ENCODE peak calls at places on chromosomes 4 and X, in four cellular contexts. L is tibial artery, P is cardiac fibroblast, A is AG10803. D is an unnamed sample.

GRCh38 chr4:117971406-117971805 is 62.9 kb upstream of the NDST3 start:
- DNase-seq in L (no peak), P (no peak), A (peak; percentile 9), D (peak; percentile 55)

GRCh38 chr4:89137695-89138094 is 26.4 kb downstream of the TIGD2 start:
- DNase-seq in L (no peak), P (no peak), A (no peak), D (no peak)

GRCh38 chr4:34878961-34879360 is 1365.4 kb downstream of the ARAP2 start:
- DNase-seq in L (no peak), P (no peak), A (no peak), D (no peak)

GRCh38 chr4:128346054-128346716 is 58.6 kb upstream of the PGRMC2 start:
- DNase-seq in L (no peak), P (peak; percentile 53), A (peak; percentile 60), D (no peak)

GRCh38 chr4:108483650-108484049 is 136.7 kb upstream of the RPL34 start:
- DNase-seq in L (no peak), P (no peak), A (no peak), D (no peak)

GRCh38 chrX:153804621-153805020 is 10.2 kb downstream of the SSR4 start:
- DNase-seq in L (no peak), P (no peak), A (no peak), D (no peak)

GRCh38 chr4:25767877-25768475 is 94.8 kb downstream of the SEL1L3 start:
- DNase-seq in L (no peak), P (peak; percentile 81), A (peak; percentile 73), D (peak; percentile 77)

GRCh38 chr4:8055206-8055605 is 103.4 kb downstream of the ABLIM2 start:
- DNase-seq in L (no peak), P (no peak), A (no peak), D (no peak)

GRCh38 chr4:165967486-165967885 is 94.4 kb downstream of the TLL1 start:
- DNase-seq in L (no peak), P (no peak), A (no peak), D (no peak)

GRCh38 chr4:113064244-113064643 is 14.8 kb downstream of the ANK2 start:
- DNase-seq in L (no peak), P (no peak), A (no peak), D (no peak)

GRCh38 chrX:130803537-130803936 is 99.5 kb downstream of the ENOX2 start:
- DNase-seq in L (no peak), P (no peak), A (no peak), D (no peak)

GRCh38 chrX:46627044-46627443 is 53.5 kb downstream of the CHST7 start:
- DNase-seq in L (no peak), P (no peak), A (no peak), D (no peak)

GRCh38 chr4:54093609-54094240 is 6.2 kb upstream of the GSX2 start:
- DNase-seq in L (no peak), P (no peak), A (no peak), D (no peak)

GRCh38 chr4:123433573-123433972 is 37.0 kb downstream of the SPRY1 start:
- DNase-seq in L (no peak), P (no peak), A (no peak), D (no peak)

GRCh38 chr4:110130578-110131358 is 67.6 kb downstream of the ELOVL6 start:
- DNase-seq in L (no peak), P (no peak), A (no peak), D (no peak)

GRCh38 chrX:136115909-136116297 is 31.4 kb upstream of the FHL1 start:
- DNase-seq in L (no peak), P (no peak), A (no peak), D (no peak)

GRCh38 chr4:106618920-106619319 is 250.3 kb upstream of the GIMD1 start:
- DNase-seq in L (no peak), P (peak; percentile 26), A (no peak), D (no peak)

GRCh38 chr4:81314897-81315470 is 100.0 kb upstream of the PRKG2 start:
- DNase-seq in L (no peak), P (peak; percentile 38), A (peak; percentile 44), D (peak; percentile 18)

GRCh38 chrX:12223650-12224049 is 85.4 kb downstream of the FRMPD4 start:
- DNase-seq in L (no peak), P (peak; percentile 76), A (peak; percentile 43), D (peak; percentile 11)

GRCh38 chrX:32483534-32484136 is 727.7 kb downstream of the DMD start:
- DNase-seq in L (no peak), P (peak; percentile 4), A (no peak), D (no peak)

GRCh38 chr4:29046716-29047115 is 1673.5 kb upstream of the PCDH7 start:
- DNase-seq in L (no peak), P (peak; percentile 71), A (peak; percentile 3), D (peak; percentile 53)

GRCh38 chrX:129651756-129652564 is 2.8 kb downstream of the APLN start:
- DNase-seq in L (no peak), P (no peak), A (no peak), D (no peak)

GRCh38 chrX:155949098-155949497 is 48.4 kb upstream of the IL9R start:
- DNase-seq in L (no peak), P (no peak), A (no peak), D (no peak)

GRCh38 chr4:8156617-8157016 is 2.0 kb downstream of the ABLIM2 start:
- DNase-seq in L (no peak), P (peak; percentile 18), A (no peak), D (no peak)

GRCh38 chrX:114650351-114650750 is 66.5 kb downstream of the HTR2C start:
- DNase-seq in L (no peak), P (peak; percentile 25), A (peak; percentile 21), D (no peak)

GRCh38 chrX:70720721-70721120 is 187.8 kb downstream of the TEX11 start:
- DNase-seq in L (no peak), P (peak; percentile 0), A (no peak), D (no peak)

GRCh38 chrX:119687661-119688413 is 5.1 kb downstream of the SEPTIN6 start:
- DNase-seq in L (no peak), P (no peak), A (peak; percentile 54), D (no peak)
- H3K4me3 ChIP-seq in L (no peak overlapping the region), P (no peak overlapping the region), A (no peak overlapping the region), D (no peak overlapping the region)

DNA sequence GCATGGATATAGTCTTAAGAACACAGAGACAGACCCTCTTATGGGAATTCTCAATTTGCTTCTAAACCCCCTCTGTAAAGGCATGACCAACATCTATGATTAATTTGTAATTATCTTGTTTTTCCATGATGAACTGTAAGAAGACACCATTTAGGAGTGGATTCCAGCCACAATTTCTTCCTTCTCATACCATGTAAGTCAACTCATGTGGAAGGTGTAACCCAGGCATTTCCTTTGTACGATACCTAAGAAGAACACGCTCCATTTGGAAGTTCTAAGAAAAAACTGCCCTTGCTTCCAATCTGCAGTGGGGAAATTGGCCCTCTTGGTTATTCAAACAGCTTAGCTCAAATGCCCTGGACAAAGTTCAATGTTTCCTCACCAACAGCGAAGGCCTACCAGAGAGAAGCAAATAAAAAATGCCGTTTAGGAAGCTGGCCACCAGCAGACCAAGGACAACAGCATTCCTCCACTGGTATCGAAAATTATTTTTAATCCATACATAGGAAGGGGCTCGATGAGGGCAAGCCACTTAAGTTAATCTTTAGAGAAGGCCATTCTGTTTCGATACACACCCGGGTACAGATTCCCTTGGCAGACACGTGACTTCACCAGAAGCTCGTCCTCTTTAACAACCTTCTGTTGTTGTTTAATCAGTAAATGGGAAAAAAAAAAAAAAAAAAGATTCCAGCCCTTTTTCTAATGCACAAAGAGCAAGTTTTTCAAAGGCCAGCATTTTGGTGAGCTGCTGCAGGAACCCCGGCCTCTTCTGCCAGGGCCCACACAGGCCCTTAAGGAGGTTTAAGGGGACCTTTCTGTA is 2.6 kb downstream of the DHRSX start:
- DNase-seq in L (peak; percentile 38), P (peak; percentile 29), A (peak; percentile 46), D (peak; percentile 48)
- H3K4me3 ChIP-seq in L (peak overlapping the region; percentile 97), P (peak overlapping the region; percentile 17), A (peak overlapping the region; percentile 78), D (peak overlapping the region; percentile 21)

GRCh38 chrX:44264936-44265335 is 78.5 kb downstream of the EFHC2 start:
- DNase-seq in L (no peak), P (no peak), A (no peak), D (no peak)
- H3K4me3 ChIP-seq in L (no peak overlapping the region), P (no peak overlapping the region), A (no peak overlapping the region), D (no peak overlapping the region)

GRCh38 chrX:120795301-120795700 is 80.4 kb downstream of the CT47B1 start:
- DNase-seq in L (no peak), P (peak; percentile 46), A (peak; percentile 61), D (peak; percentile 41)
- H3K4me3 ChIP-seq in L (no peak overlapping the region), P (no peak overlapping the region), A (no peak overlapping the region), D (no peak overlapping the region)

DNA sequence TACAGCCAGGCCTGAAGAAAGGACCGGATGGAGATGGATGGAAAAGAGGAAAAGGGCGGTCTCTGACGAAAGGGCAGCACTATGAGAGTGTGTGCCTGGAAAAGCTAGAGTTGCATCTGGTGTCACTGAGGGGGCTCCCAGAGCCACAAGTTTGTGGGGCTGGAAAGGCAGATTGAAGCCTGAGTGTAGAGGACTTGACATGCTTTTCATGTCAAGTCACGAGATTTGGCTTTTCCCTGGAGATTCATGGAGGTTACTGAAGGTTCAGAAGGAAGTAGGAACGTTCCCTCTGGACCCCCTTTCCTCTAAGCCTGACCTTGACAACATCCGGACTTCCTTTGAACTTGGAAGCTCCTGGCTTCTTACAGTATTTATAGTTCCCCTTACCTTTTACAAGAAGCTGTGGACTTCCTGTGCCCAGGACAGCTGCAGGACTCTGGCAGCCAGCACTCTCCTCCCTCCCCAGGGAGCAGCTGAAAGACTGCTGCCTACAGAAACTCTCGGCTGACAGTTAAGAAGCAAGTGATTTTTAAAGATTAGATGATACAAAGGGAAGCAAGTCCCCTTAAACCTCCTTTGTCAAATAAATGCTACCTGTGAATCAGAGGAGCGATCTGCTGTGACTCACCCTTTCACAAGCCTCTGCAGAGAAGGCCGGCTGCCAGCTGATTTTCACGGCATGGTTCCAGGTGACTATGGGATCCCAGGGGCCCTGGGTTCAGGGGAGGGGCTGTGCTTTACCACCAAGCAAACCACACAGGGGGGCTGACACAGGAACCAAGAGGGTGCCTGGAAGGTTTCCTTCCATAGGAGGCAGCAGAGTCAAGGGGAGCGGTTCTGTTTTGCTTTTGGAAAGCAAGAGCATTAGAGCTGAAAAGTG is 72.9 kb upstream of the STIM2 start:
- DNase-seq in L (no peak), P (peak; percentile 84), A (peak; percentile 30), D (peak; percentile 78)
- H3K4me3 ChIP-seq in L (no peak overlapping the region), P (no peak overlapping the region), A (no peak overlapping the region), D (no peak overlapping the region)

GRCh38 chr4:173515458-173515857 is 14.6 kb downstream of the HAND2 start:
- DNase-seq in L (no peak), P (no peak), A (no peak), D (no peak)

GRCh38 chr4:173516621-173517612 is 13.1 kb downstream of the HAND2 start:
- DNase-seq in L (peak; percentile 68), P (no peak), A (no peak), D (no peak)

GRCh38 chr4:173518419-173519102 is 11.5 kb downstream of the HAND2 start:
- DNase-seq in L (peak; percentile 70), P (peak; percentile 59), A (peak; percentile 24), D (no peak)

GRCh38 chr4:173519130-173520101 is 10.6 kb downstream of the HAND2 start:
- DNase-seq in L (no peak), P (no peak), A (peak; percentile 40), D (no peak)

GRCh38 chr4:173517781-173518371 is 12.2 kb downstream of the HAND2 start:
- DNase-seq in L (peak; percentile 87), P (peak; percentile 52), A (no peak), D (no peak)
- H3K4me3 ChIP-seq in L (peak overlapping the region; percentile 40), P (peak overlapping the region; percentile 11), A (no peak overlapping the region), D (no peak overlapping the region)

GRCh38 chr4:55351824-55352223 is 5.8 kb downstream of the SRD5A3 start:
- DNase-seq in L (no peak), P (no peak), A (peak; percentile 19), D (no peak)
- H3K4me3 ChIP-seq in L (no peak overlapping the region), P (no peak overlapping the region), A (no peak overlapping the region), D (no peak overlapping the region)